ENCODE peak calls at places on chromosomes 3 and 15, in ten cellular contexts. L is psoas muscle, Z is AG10803, O is NB4, R is H7, W is Karpas-422, Q is lower lobe of right lung, J is AG04449, G is suprapubic skin, A is fibroblast of lung. K is an unnamed sample.

GRCh38 chr15:58086479-58086878 is 21.0 kb upstream of the ALDH1A2 start:
- DNase-seq in L (no peak), Z (no peak), O (no peak), R (no peak), W (no peak), Q (no peak), J (no peak), G (no peak), A (peak; percentile 22), K (no peak)

GRCh38 chr15:62287066-62287857 is 122.2 kb upstream of the C2CD4B start:
- DNase-seq in L (no peak), Z (peak; percentile 39), O (no peak), R (no peak), W (no peak), Q (no peak), J (no peak), G (no peak), A (no peak), K (no peak)

GRCh38 chr3:46278816-46279672 is 36.8 kb downstream of the CCR3 start:
- DNase-seq in L (no peak), Z (no peak), O (no peak), R (no peak), W (no peak), Q (no peak), J (no peak), G (no peak), A (no peak), K (no peak)

GRCh38 chr3:77041156-77041696 is 1.3 kb downstream of the ROBO2 start:
- DNase-seq in L (peak; percentile 13), Z (no peak), O (no peak), R (no peak), W (no peak), Q (no peak), J (no peak), G (no peak), A (no peak), K (no peak)

GRCh38 chr3:172905480-172905850 is 154.9 kb downstream of the ECT2 start:
- DNase-seq in L (no peak), Z (no peak), O (no peak), R (no peak), W (no peak), Q (no peak), J (no peak), G (no peak), A (peak; percentile 50), K (no peak)

GRCh38 chr3:42732196-42732828 is 29.7 kb upstream of the HHATL start:
- DNase-seq in L (no peak), Z (no peak), O (no peak), R (no peak), W (no peak), Q (no peak), J (no peak), G (no peak), A (no peak), K (no peak)

GRCh38 chr3:38482951-38483350 is 13.2 kb upstream of the EXOG start:
- DNase-seq in L (no peak), Z (no peak), O (no peak), R (no peak), W (no peak), Q (no peak), J (no peak), G (no peak), A (no peak), K (no peak)

GRCh38 chr3:38960953-38961622 is 90.7 kb downstream of the SCN11A start:
- DNase-seq in L (no peak), Z (peak; percentile 54), O (peak; percentile 57), R (peak; percentile 67), W (peak; percentile 69), Q (no peak), J (no peak), G (no peak), A (peak; percentile 20), K (no peak)

GRCh38 chr3:186251948-186252619 is 110.0 kb downstream of the DGKG start:
- DNase-seq in L (no peak), Z (no peak), O (peak; percentile 42), R (no peak), W (no peak), Q (no peak), J (no peak), G (no peak), A (no peak), K (no peak)

GRCh38 chr3:9676780-9677179 is 26.9 kb upstream of the CPNE9 start:
- DNase-seq in L (no peak), Z (no peak), O (no peak), R (no peak), W (no peak), Q (no peak), J (no peak), G (no peak), A (no peak), K (no peak)

GRCh38 chr3:30448946-30449686 is 157.3 kb upstream of the TGFBR2 start:
- DNase-seq in L (no peak), Z (peak; percentile 82), O (no peak), R (no peak), W (no peak), Q (no peak), J (no peak), G (no peak), A (peak; percentile 41), K (no peak)

DNA sequence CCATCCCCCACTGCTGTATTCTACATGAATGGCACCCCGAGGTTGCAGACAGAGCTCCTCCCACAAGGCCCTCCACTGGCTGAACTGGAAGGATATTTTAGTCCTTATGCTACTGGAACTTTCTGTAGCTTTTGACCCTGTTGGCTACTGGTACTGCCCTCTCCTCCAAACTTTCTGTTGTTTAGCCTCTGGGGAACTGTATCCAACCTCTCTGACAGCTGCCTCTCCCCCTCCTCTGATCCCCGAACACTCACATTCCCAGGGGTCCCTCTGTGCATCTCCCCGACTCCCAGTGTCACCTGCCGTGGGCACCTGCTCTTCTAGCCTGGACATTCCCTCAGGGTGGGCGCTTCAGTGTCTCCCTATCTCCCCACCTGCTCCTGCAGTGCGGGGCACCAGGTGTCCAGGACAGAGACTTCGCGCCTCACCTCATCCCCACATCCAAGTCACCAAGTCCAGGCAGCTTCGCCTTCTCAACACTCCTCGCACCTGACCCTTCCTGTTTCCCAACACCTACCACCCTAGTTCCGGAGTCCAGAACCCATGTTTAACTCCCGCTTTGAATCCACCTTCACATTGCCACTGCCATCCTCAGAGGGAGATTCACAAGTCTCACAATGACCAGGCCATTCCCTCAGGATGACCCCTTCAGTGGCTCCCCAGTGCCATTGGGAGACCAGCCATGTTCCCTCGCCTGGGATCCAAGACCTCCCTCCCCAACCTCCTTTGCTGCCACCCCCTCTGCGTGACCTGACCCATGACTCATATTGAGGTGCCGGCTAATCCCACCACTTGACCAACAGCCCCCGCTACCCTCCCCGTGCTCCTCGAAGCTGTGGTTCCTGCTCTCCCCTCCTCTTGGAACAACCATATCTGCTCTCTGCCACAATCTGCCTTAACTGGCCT is 34.2 kb downstream of the BDH1 start:
- DNase-seq in L (no peak), Z (no peak), O (no peak), R (no peak), W (no peak), Q (peak; percentile 34), J (no peak), G (no peak), A (no peak), K (no peak)
- H3K4me3 ChIP-seq in L (no peak overlapping the region), Z (no peak overlapping the region), O (no peak overlapping the region), R (no peak overlapping the region), W (no peak overlapping the region), Q (no peak overlapping the region), J (no peak overlapping the region), G (no peak overlapping the region), A (no peak overlapping the region), K (no peak overlapping the region)

GRCh38 chr3:5186089-5186853 is 1.2 kb upstream of the EDEM1 start:
- DNase-seq in L (no peak), Z (no peak), O (peak; percentile 95), R (peak; percentile 20), W (no peak), Q (no peak), J (no peak), G (no peak), A (no peak), K (no peak)
- H3K4me3 ChIP-seq in L (peak overlapping the region; percentile 92), Z (peak overlapping the region; percentile 73), O (peak overlapping the region; percentile 83), R (no peak overlapping the region), W (peak overlapping the region; percentile 73), Q (peak overlapping the region; percentile 96), J (peak overlapping the region; percentile 65), G (peak overlapping the region; percentile 74), A (peak overlapping the region; percentile 67), K (peak overlapping the region; percentile 49)

GRCh38 chr3:36945326-36945980 is 599 bp upstream of the TRANK1 start:
- DNase-seq in L (no peak), Z (no peak), O (no peak), R (no peak), W (no peak), Q (no peak), J (no peak), G (no peak), A (no peak), K (no peak)
- H3K4me3 ChIP-seq in L (peak overlapping the region; percentile 83), Z (peak overlapping the region; percentile 73), O (no peak overlapping the region), R (peak overlapping the region; percentile 63), W (peak overlapping the region; percentile 88), Q (peak overlapping the region; percentile 87), J (peak overlapping the region; percentile 63), G (peak overlapping the region; percentile 96), A (peak overlapping the region; percentile 71), K (peak overlapping the region; percentile 68)

GRCh38 chr15:40100947-40101905 is 7.5 kb downstream of the BMF start:
- DNase-seq in L (no peak), Z (no peak), O (no peak), R (no peak), W (peak; percentile 68), Q (no peak), J (no peak), G (no peak), A (no peak), K (no peak)

GRCh38 chr15:40103864-40104271 is 4.8 kb downstream of the BMF start:
- DNase-seq in L (no peak), Z (peak; percentile 63), O (no peak), R (no peak), W (no peak), Q (no peak), J (no peak), G (no peak), A (peak; percentile 47), K (no peak)

GRCh38 chr15:40104296-40104864 is 4.3 kb downstream of the BMF start:
- DNase-seq in L (no peak), Z (no peak), O (no peak), R (no peak), W (no peak), Q (no peak), J (no peak), G (no peak), A (no peak), K (no peak)

GRCh38 chr15:40104865-40105516 is 3.7 kb downstream of the BMF start:
- DNase-seq in L (peak; percentile 95), Z (peak; percentile 73), O (peak; percentile 89), R (peak; percentile 90), W (peak; percentile 88), Q (peak; percentile 93), J (no peak), G (peak; percentile 94), A (peak; percentile 69), K (no peak)

DNA sequence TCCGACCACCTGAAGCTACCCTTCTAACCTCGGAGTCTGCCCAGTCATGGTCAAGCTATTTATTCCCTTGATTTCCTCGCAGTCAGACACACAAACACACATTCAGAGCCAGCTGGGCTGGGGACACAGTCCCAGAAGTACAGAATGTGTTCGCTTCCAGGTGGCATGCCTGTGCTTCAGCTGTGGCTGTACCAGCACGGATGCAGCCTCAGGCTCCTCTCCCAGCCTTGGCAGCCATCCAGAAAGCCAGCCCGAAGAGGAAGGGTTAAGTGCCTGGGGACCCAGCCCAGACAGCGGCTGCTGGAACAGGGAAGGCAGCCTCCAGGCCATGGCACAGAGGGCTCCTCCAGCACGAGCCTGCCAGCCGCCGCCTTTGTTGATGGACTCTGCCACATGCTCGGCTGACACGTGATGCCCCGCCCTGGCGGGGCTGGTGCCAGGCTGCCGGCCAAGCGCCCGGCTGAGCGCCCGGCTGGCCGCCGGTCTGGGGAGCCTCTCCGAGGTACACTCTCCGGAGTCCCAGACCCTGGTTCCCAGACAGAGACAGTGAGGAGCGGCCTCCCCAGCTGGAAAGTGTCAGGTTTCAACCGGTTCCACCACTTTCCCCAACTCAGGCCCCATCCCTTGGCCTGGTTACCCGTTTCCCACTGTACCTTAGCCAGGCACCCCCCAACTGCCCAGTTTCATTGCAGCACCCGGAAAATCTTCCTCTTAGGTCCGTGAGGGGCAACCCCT is 5.4 kb downstream of the BMF start:
- DNase-seq in L (peak; percentile 96), Z (peak; percentile 88), O (no peak), R (peak; percentile 95), W (no peak), Q (peak; percentile 87), J (no peak), G (peak; percentile 94), A (peak; percentile 78), K (no peak)
- H3K4me3 ChIP-seq in L (peak overlapping the region; percentile 39), Z (peak overlapping the region; percentile 23), O (no peak overlapping the region), R (peak overlapping the region; percentile 22), W (no peak overlapping the region), Q (no peak overlapping the region), J (peak overlapping the region; percentile 20), G (peak overlapping the region; percentile 16), A (peak overlapping the region; percentile 36), K (no peak overlapping the region)